ENCODE peak calls at places on chromosome 1, in five cellular contexts. C is IMR-90, Z is A549, K is K562, U is H1. F is an unnamed sample.

GRCh38 chr1:52424238-52424637 is 19.8 kb downstream of the PRPF38A start:
- DNase-seq in C (peak; percentile 13), Z (no peak), K (no peak), U (no peak), F (no peak)

GRCh38 chr1:30409476-30410152 is 313.8 kb downstream of the MATN1 start:
- DNase-seq in C (no peak), Z (no peak), K (no peak), U (peak; percentile 30), F (no peak)

GRCh38 chr1:29559055-29559454 is 322.7 kb downstream of the PTPRU start:
- DNase-seq in C (no peak), Z (no peak), K (no peak), U (no peak), F (no peak)

GRCh38 chr1:192797845-192798244 is 11.0 kb upstream of the RGS2 start:
- DNase-seq in C (no peak), Z (no peak), K (no peak), U (no peak), F (no peak)

GRCh38 chr1:178566187-178566586 is 53.3 kb downstream of the TEX35 start:
- DNase-seq in C (peak; percentile 51), Z (no peak), K (no peak), U (no peak), F (no peak)

GRCh38 chr1:94643776-94644175 is 102.2 kb upstream of the F3 start:
- DNase-seq in C (no peak), Z (no peak), K (no peak), U (no peak), F (no peak)

GRCh38 chr1:109193653-109194590 is 19.8 kb upstream of the SARS1 start:
- DNase-seq in C (no peak), Z (peak; percentile 35), K (peak; percentile 84), U (peak; percentile 92), F (no peak)

GRCh38 chr1:4599521-4599920 is 54.9 kb upstream of the AJAP1 start:
- DNase-seq in C (no peak), Z (no peak), K (no peak), U (no peak), F (no peak)

GRCh38 chr1:209611771-209612570 is 28.5 kb downstream of the CAMK1G start:
- DNase-seq in C (no peak), Z (no peak), K (peak; percentile 23), U (no peak), F (no peak)

GRCh38 chr1:172429324-172430127 is 9.0 kb downstream of the C1orf105 start:
- DNase-seq in C (peak; percentile 70), Z (peak; percentile 82), K (peak; percentile 47), U (no peak), F (peak; percentile 63)

GRCh38 chr1:75079535-75080290 is 54.5 kb upstream of the LHX8 start:
- DNase-seq in C (no peak), Z (no peak), K (no peak), U (no peak), F (no peak)

GRCh38 chr1:49197081-49197480 is 420.4 kb upstream of the BEND5 start:
- DNase-seq in C (no peak), Z (no peak), K (no peak), U (no peak), F (no peak)

GRCh38 chr1:55539652-55540512 is 324.7 kb upstream of the USP24 start:
- DNase-seq in C (no peak), Z (no peak), K (no peak), U (no peak), F (no peak)

GRCh38 chr1:50420689-50421365 is 2.4 kb downstream of the DMRTA2 start:
- DNase-seq in C (no peak), Z (no peak), K (no peak), U (peak; percentile 81), F (no peak)

GRCh38 chr1:11918779-11919519 is 7.3 kb downstream of the KIAA2013 start:
- DNase-seq in C (peak; percentile 88), Z (peak; percentile 37), K (no peak), U (no peak), F (no peak)

GRCh38 chr1:145981299-145981600 is 15.1 kb downstream of the TXNIP start:
- DNase-seq in C (no peak), Z (no peak), K (no peak), U (no peak), F (no peak)

GRCh38 chr1:43757343-43758053 is 50.2 kb downstream of the ST3GAL3 start:
- DNase-seq in C (no peak), Z (peak; percentile 17), K (no peak), U (no peak), F (peak; percentile 69)

GRCh38 chr1:17540255-17541001 is 930 bp downstream of the ARHGEF10L start:
- DNase-seq in C (no peak), Z (no peak), K (no peak), U (peak; percentile 90), F (no peak)

GRCh38 chr1:50332941-50333594 is 90.2 kb downstream of the DMRTA2 start:
- DNase-seq in C (peak; percentile 13), Z (peak; percentile 46), K (peak; percentile 88), U (peak; percentile 91), F (peak; percentile 21)

GRCh38 chr1:15598436-15598835 is 13.6 kb upstream of the AGMAT start:
- DNase-seq in C (no peak), Z (no peak), K (no peak), U (no peak), F (no peak)

GRCh38 chr1:15605398-15606080 is 11.7 kb upstream of the DDI2 start:
- DNase-seq in C (no peak), Z (no peak), K (no peak), U (no peak), F (peak; percentile 72)

DNA sequence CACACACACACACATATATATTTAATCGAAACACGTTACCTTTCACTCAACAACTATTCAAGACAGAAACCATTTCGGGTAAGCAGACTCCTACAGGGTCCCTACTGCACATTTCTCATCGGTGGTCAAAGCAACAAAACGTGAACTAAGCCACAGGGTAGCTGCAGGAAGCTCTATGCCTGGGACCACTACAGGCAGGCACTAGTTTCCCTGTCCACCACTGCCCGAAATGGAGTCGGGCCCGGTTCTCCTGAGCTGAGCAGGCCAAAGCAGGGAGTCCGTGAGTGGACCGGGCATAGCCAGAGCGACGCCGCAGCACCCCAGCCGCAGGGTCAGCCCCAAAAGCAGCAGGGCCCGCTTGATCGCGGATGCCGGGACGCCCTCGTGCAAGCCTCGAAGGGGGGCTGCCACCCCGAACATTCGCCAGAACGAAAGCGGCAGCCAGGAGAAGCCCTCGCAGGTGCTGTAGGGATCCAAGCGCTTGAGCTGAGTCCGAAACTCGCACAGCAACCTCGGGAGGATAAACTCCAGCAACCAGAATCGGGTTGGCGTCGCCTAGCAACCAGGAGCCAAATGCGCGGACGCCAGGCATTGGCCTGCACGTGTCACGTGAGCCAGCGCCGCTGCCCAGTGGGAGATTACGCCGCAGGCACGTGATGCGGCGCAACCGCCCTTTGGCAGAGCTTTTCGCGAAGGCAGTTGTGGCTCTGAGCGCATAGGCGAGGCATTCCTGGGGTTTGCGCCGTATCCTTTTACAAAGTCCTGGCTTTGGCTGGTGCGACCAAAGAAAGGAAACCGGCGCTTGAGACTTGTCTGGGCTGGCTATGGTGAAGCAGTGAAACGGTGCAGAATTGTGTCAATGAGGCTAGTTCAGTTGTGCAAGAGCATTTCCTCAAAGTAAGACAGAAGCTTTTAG is 13.9 kb upstream of the DDI2 start:
- DNase-seq in C (peak; percentile 92), Z (peak; percentile 94), K (peak; percentile 81), U (peak; percentile 96), F (peak; percentile 93)
- TF ChIP-seq MAFK in C (no peak), Z (no peak), K (no peak), U (no peak), F (no peak)

DNA sequence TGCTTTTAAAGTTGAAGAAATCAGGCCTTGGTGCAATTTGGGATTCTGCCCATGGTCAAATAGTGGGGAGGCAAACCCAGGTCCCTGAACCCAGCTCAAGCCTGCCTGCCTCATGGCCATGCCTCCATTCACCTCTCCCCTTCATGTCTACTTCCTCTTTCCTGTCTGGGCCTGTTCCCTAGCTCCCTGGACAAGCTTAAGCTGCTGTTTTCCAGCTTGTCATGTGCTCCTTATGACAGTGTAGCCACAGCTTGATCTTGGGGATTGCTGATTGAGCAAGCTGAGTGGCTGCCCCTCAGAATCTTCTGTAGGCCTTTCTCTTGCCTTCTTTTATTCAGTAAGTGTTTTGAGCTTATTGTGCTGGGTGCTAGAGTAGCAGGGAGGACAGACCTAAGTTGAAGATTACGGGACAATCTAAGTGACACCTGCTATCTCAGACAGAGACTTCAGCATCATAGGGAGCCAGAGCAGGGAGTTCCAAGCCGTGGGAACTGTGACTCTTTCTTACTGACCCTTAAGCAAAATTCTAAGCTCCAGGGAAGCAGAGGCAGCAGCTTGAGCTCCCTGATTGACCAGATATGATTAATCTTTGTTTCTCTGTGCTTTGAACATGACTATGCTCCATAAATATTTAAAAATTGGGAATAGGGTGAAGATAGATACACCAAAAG is 520 bp upstream of the MR1 start:
- DNase-seq in C (peak; percentile 35), Z (peak; percentile 29), K (no peak), U (no peak), F (no peak)
- TF ChIP-seq MAFK in C (no peak), Z (no peak), K (peak; percentile 2), U (no peak), F (no peak)

GRCh38 chr1:1360511-1361169 is 2.3 kb upstream of the MXRA8 start:
- DNase-seq in C (peak; percentile 93), Z (peak; percentile 41), K (no peak), U (no peak), F (peak; percentile 68)
- TF ChIP-seq MAFK in C (no peak), Z (no peak), K (no peak), U (no peak), F (no peak)

GRCh38 chr1:19645544-19646252 is 1.6 kb downstream of the NBL1 start:
- DNase-seq in C (peak; percentile 28), Z (no peak), K (no peak), U (peak; percentile 62), F (no peak)

GRCh38 chr1:19643113-19643512 is 998 bp upstream of the NBL1 start:
- DNase-seq in C (no peak), Z (peak; percentile 85), K (peak; percentile 36), U (no peak), F (peak; percentile 41)

GRCh38 chr1:19644422-19644760 is 280 bp downstream of the NBL1 start:
- DNase-seq in C (no peak), Z (no peak), K (no peak), U (no peak), F (no peak)

GRCh38 chr1:19644761-19645543 is 841 bp downstream of the NBL1 start:
- DNase-seq in C (no peak), Z (no peak), K (no peak), U (peak; percentile 71), F (no peak)

GRCh38 chr1:19643602-19644419 is at the start of gene NBL1:
- DNase-seq in C (peak; percentile 54), Z (peak; percentile 43), K (peak; percentile 92), U (peak; percentile 75), F (no peak)
- TF ChIP-seq MAFK in C (no peak), Z (no peak), K (no peak), U (no peak), F (no peak)

DNA sequence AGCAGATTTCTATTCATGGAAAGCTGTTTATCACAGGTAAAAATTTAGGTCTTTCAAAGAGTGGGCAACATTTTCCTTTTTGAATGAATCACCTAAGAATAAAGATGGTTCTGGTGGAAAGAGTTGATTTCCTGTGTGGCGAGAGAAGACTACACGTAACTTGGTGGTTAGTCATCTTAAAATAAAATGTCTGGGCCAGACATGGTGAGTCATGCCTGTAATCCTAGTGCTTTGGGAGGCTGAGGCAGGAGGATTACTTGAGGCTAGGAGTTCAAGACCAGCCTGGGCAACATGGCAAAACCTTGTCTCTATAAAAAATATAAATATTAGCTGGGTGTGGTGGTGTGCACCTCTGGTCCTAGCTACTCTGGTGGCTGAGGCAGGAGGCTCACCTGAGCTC is 65.7 kb downstream of the DISP1 start:
- DNase-seq in C (peak; percentile 84), Z (peak; percentile 23), K (no peak), U (no peak), F (no peak)
- TF ChIP-seq MAFK in C (no peak), Z (no peak), K (no peak), U (no peak), F (no peak)

F was measured in HepG2.